ENCODE peak calls at places on chromosome X, in four cellular contexts. P is GM12878, Y is WTC11, N is K562. C is an unnamed sample.

GRCh38 chrX:4850312-4850711 is 1136.9 kb upstream of the PRKX start:
- DNase-seq in Y (no peak), N (no peak), P (no peak), C (no peak)

GRCh38 chrX:47181301-47181700 is 12.3 kb upstream of the UBA1 start:
- DNase-seq in P (no peak), N (no peak), Y (no peak), C (no peak)

GRCh38 chrX:46165411-46165810 is 379.8 kb downstream of the ZNF674 start:
- DNase-seq in Y (no peak), N (no peak), P (no peak), C (no peak)

GRCh38 chrX:40148439-40149285 is 50.9 kb upstream of the BCOR start:
- DNase-seq in Y (peak), N (peak), P (no peak), C (no peak)

GRCh38 chrX:10414872-10415703 is 205.3 kb downstream of the MID1 start:
- DNase-seq in P (no peak), N (no peak), Y (no peak), C (no peak)

GRCh38 chrX:143601809-143602208 is 34.1 kb downstream of the SLITRK4 start:
- DNase-seq in P (no peak), N (no peak), Y (no peak), C (no peak)

GRCh38 chrX:134377537-134377936 is 82.4 kb upstream of the HPRT1 start:
- DNase-seq in P (no peak), N (peak), Y (no peak), C (peak)

GRCh38 chrX:78111140-78111931 is 7.3 kb downstream of the PGK1 start:
- DNase-seq in P (no peak), N (no peak), Y (peak), C (peak)

GRCh38 chrX:13087322-13088154 is 43.1 kb upstream of the FAM9C start:
- DNase-seq in N (peak), P (peak), Y (no peak), C (no peak)

GRCh38 chrX:13085533-13085932 is 41.1 kb upstream of the FAM9C start:
- DNase-seq in P (peak), Y (no peak), N (no peak), C (no peak)

GRCh38 chrX:13086076-13086475 is 41.7 kb upstream of the FAM9C start:
- DNase-seq in N (no peak), P (no peak), Y (no peak), C (no peak)

GRCh38 chrX:13090261-13091110 is 46.1 kb upstream of the FAM9C start:
- DNase-seq in P (no peak), Y (no peak), N (peak), C (peak)

GRCh38 chrX:13088155-13088485 is 43.7 kb upstream of the FAM9C start:
- DNase-seq in N (no peak), P (no peak), Y (no peak), C (no peak)
- TF ChIP-seq NR2C2 in N (no peak), P (no peak), Y (no peak), C (no peak)

GRCh38 chrX:83759872-83760271 is 101.1 kb upstream of the CYLC1 start:
- DNase-seq in P (no peak), N (peak), Y (no peak), C (peak)
- TF ChIP-seq NR2C2 in P (no peak), N (no peak), Y (no peak), C (no peak)

GRCh38 chrX:108312011-108312410 is 126.2 kb downstream of the COL4A6 start:
- DNase-seq in N (no peak), P (no peak), Y (no peak), C (no peak)
- TF ChIP-seq NR2C2 in N (no peak), P (no peak), Y (no peak), C (no peak)

DNA sequence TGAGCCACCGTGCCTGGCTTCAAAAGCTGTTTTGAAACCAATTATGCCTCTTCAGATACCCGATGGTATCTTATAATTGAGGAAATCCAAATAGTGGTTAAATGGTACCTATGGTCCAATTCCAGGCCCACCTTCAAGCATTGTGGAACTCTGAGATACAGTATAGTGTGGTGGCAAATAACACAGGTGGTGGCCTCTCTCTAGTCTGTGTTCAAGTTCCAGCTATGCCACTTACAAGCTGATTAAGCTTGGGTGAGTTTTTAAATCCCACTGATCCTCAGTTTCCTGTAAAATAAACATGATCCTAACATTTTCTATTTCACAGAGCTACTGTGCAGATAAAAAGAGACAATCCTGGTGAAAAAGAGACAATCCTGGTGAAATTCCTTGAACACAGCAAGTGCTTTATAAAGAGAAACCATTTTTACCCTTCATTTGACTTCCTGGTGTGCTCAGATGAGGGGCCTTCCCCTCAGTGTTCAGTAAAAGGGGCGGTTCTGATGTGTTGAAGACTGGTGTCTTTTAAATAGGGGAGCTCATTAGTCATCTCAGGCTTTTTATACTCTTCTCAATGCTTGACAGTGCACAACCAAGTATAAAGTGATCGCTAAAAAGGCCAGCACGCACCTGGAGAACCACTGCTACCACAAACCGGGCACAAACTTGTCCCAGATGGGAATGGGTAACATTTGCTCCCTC is 30.8 kb upstream of the CD40LG start:
- DNase-seq in N (no peak), P (no peak), Y (no peak), C (no peak)
- TF ChIP-seq NR2C2 in N (no peak), P (no peak), Y (no peak), C (no peak)

GRCh38 chrX:130975947-130976346 is 72.9 kb upstream of the ENOX2 start:
- DNase-seq in Y (peak), N (peak), P (no peak), C (peak)
- TF ChIP-seq NR2C2 in Y (no peak), N (no peak), P (no peak), C (no peak)

DNA sequence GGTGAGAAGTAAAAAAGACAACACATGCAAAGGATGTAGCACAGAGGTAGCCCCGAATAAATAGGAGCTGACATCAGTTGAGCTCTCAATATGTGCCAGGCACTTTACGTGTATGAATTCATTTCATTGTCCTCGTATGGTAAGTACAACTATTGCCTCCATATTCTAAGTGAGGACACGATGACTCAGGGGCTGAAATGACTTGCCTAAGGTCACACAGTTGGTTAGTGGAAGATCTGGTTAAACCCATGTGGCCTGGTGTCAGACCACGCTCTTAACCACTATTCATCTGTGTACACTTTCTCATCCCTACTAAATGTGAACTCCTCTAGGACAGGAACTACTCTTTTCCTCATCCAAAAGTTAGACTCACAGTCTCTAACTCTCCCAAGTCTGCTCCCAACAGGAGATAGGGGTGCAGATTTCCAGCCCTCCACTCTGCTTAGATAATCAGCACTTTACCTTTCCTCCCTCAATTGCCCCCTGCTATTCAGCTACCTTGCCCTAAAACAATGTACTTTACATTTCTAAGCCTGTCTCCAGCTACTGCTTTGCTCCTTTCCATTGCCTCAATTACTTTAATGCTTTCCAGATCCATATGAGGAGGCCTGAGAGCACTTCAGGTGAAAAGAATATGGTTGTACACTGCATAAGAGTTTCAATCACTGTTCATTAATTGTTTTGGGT is 58.8 kb upstream of the LHFPL1 start:
- DNase-seq in N (no peak), Y (no peak), P (no peak), C (no peak)
- TF ChIP-seq NR2C2 in N (no peak), Y (no peak), P (no peak), C (no peak)

C was measured in HepG2.